ENCODE peak calls at places on chromosomes 13 and 19, in four cellular contexts. One of them, this sample, is unnamed.
A peak's percentile ranks its signal among the peaks of the same experiment; 100 is the strongest.

GRCh38 chr13:89057274-89057673 is 1386.1 kb downstream of the SLITRK5 start:
- DNase-seq in right atrium auricular region: no peak
- DNase-seq in CD8-positive, alpha-beta memory T cell: no peak
- DNase-seq in ovary: no peak
- DNase-seq in this sample: no peak

GRCh38 chr13:60066206-60066605 is 97.5 kb downstream of the DIAPH3 start:
- DNase-seq in right atrium auricular region: no peak
- DNase-seq in CD8-positive, alpha-beta memory T cell: no peak
- DNase-seq in ovary: no peak
- DNase-seq in this sample: no peak

GRCh38 chr19:34639491-34640085 is 37.4 kb downstream of the SCGB2B2 start:
- DNase-seq in right atrium auricular region: no peak
- DNase-seq in CD8-positive, alpha-beta memory T cell: peak; percentile 56
- DNase-seq in ovary: no peak
- DNase-seq in this sample: no peak

GRCh38 chr13:75010941-75011340 is 471.0 kb downstream of the TBC1D4 start:
- DNase-seq in right atrium auricular region: no peak
- DNase-seq in CD8-positive, alpha-beta memory T cell: no peak
- DNase-seq in ovary: no peak
- DNase-seq in this sample: no peak

GRCh38 chr13:68078874-68079273 is 848.7 kb upstream of the PCDH9 start:
- DNase-seq in right atrium auricular region: no peak
- DNase-seq in CD8-positive, alpha-beta memory T cell: no peak
- DNase-seq in ovary: no peak
- DNase-seq in this sample: no peak

GRCh38 chr13:113926951-113927660 is 46.8 kb downstream of the C13orf46 start:
- DNase-seq in right atrium auricular region: no peak
- DNase-seq in CD8-positive, alpha-beta memory T cell: no peak
- DNase-seq in ovary: peak; percentile 38
- DNase-seq in this sample: peak; percentile 72

GRCh38 chr19:1218751-1219567 is 13.4 kb downstream of the STK11 start:
- DNase-seq in right atrium auricular region: no peak
- DNase-seq in CD8-positive, alpha-beta memory T cell: no peak
- DNase-seq in ovary: no peak
- DNase-seq in this sample: no peak

GRCh38 chr13:49488563-49488962 is 7.2 kb upstream of the PHF11 start:
- DNase-seq in right atrium auricular region: no peak
- DNase-seq in CD8-positive, alpha-beta memory T cell: no peak
- DNase-seq in ovary: no peak
- DNase-seq in this sample: no peak

GRCh38 chr19:45780146-45780447 is 2.2 kb downstream of the DMPK start:
- DNase-seq in right atrium auricular region: no peak
- DNase-seq in CD8-positive, alpha-beta memory T cell: no peak
- DNase-seq in ovary: no peak
- DNase-seq in this sample: no peak
- H3K27ac ChIP-seq in right atrium auricular region: peak overlapping the region; percentile 93
- H3K27ac ChIP-seq in CD8-positive, alpha-beta memory T cell: no peak overlapping the region
- H3K27ac ChIP-seq in ovary: peak overlapping the region; percentile 12
- H3K27ac ChIP-seq in this sample: peak overlapping the region; percentile 92

DNA sequence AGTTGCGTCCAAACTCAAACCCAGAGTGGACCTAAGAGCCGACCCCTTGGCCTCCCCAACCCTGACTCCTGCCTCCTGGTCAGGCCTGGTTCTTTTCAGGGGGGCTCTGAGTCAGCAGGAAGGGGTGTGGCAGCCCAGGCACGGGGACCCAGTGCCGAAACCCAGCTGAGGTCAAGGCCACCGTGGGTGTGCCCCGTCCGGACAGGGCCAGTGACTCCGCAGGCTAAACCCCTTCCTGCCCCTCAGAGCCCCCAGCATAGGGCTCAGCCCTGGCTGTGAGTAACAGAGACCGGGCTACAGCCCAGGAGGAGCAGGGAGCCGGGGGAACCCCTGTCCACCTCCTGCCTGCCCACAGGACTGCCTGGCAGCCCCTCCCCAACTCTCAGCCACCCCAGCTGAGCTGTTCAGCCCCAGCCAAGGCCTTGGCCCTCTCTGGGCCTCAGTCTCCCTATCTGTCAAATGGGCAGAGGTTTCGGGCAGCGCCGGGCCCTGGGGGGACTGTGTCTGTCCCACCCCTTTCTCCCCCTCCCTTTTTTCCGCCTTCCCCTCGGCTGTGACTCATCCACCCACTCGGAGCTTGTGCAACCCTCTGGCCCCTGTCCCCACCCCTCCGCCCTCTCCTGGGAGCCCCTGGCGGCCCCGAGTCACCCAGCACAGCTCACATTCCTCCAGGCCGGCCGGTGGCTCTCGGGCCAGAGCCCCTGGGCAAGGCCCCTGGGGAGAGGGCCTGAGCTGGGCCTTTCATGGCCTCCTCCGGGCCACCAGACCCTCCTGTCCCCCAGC is 8.6 kb downstream of the ZBTB7A start:
- DNase-seq in right atrium auricular region: peak; percentile 94
- DNase-seq in CD8-positive, alpha-beta memory T cell: no peak
- DNase-seq in ovary: peak; percentile 85
- DNase-seq in this sample: peak; percentile 97
- H3K4me3 ChIP-seq in right atrium auricular region: peak overlapping the region; percentile 32
- H3K4me3 ChIP-seq in CD8-positive, alpha-beta memory T cell: no peak overlapping the region
- H3K4me3 ChIP-seq in ovary: peak overlapping the region; percentile 21
- H3K4me3 ChIP-seq in this sample: peak overlapping the region; percentile 100

GRCh38 chr19:31179471-31179852 is 169.8 kb downstream of the TSHZ3 start:
- DNase-seq in right atrium auricular region: no peak
- DNase-seq in CD8-positive, alpha-beta memory T cell: no peak
- DNase-seq in ovary: no peak
- DNase-seq in this sample: no peak
- H3K27ac ChIP-seq in right atrium auricular region: no peak overlapping the region
- H3K27ac ChIP-seq in CD8-positive, alpha-beta memory T cell: no peak overlapping the region
- H3K27ac ChIP-seq in ovary: no peak overlapping the region
- H3K27ac ChIP-seq in this sample: no peak overlapping the region

GRCh38 chr13:99955747-99956472 is 15.7 kb downstream of the ZIC5 start:
- DNase-seq in right atrium auricular region: no peak
- DNase-seq in CD8-positive, alpha-beta memory T cell: no peak
- DNase-seq in ovary: no peak
- DNase-seq in this sample: peak; percentile 71

GRCh38 chr13:99959127-99959529 is 12.4 kb downstream of the ZIC5 start:
- DNase-seq in right atrium auricular region: no peak
- DNase-seq in CD8-positive, alpha-beta memory T cell: no peak
- DNase-seq in ovary: no peak
- DNase-seq in this sample: no peak

GRCh38 chr13:99958402-99959126 is 13.0 kb downstream of the ZIC5 start:
- DNase-seq in right atrium auricular region: no peak
- DNase-seq in CD8-positive, alpha-beta memory T cell: no peak
- DNase-seq in ovary: no peak
- DNase-seq in this sample: peak; percentile 26

GRCh38 chr13:99955107-99955746 is 16.3 kb downstream of the ZIC5 start:
- DNase-seq in right atrium auricular region: no peak
- DNase-seq in CD8-positive, alpha-beta memory T cell: no peak
- DNase-seq in ovary: no peak
- DNase-seq in this sample: peak; percentile 64

GRCh38 chr13:99956473-99957349 is 14.9 kb downstream of the ZIC5 start:
- DNase-seq in right atrium auricular region: no peak
- DNase-seq in CD8-positive, alpha-beta memory T cell: no peak
- DNase-seq in ovary: no peak
- DNase-seq in this sample: peak; percentile 62
- H3K4me3 ChIP-seq in right atrium auricular region: peak overlapping the region; percentile 23
- H3K4me3 ChIP-seq in CD8-positive, alpha-beta memory T cell: peak overlapping the region; percentile 26
- H3K4me3 ChIP-seq in ovary: no peak overlapping the region
- H3K4me3 ChIP-seq in this sample: peak overlapping the region; percentile 58

This sample was measured in coronary artery.